ENCODE peak calls at places on chromosome 21, in eight cellular contexts. One of them, this sample, is unnamed.
A peak's percentile ranks its signal among the peaks of the same experiment; 100 is the strongest.

GRCh38 chr21:40255665-40256064 is 388.4 kb downstream of the PCP4 start:
- DNase-seq in A549: no peak
- DNase-seq in SJSA1: no peak
- DNase-seq in stomach: no peak
- DNase-seq in Panc1: no peak
- DNase-seq in body of pancreas: no peak
- DNase-seq in PC-3: no peak
- DNase-seq in heart left ventricle: no peak
- DNase-seq in this sample: no peak

GRCh38 chr21:25636727-25637126 is 2.3 kb upstream of the JAM2 start:
- DNase-seq in A549: no peak
- DNase-seq in SJSA1: no peak
- DNase-seq in stomach: no peak
- DNase-seq in Panc1: no peak
- DNase-seq in body of pancreas: no peak
- DNase-seq in PC-3: no peak
- DNase-seq in heart left ventricle: no peak
- DNase-seq in this sample: no peak

GRCh38 chr21:32516729-32517649 is 68.3 kb downstream of the TCP10L start:
- DNase-seq in A549: peak; percentile 25
- DNase-seq in SJSA1: peak; percentile 55
- DNase-seq in stomach: no peak
- DNase-seq in Panc1: no peak
- DNase-seq in body of pancreas: no peak
- DNase-seq in PC-3: peak; percentile 82
- DNase-seq in heart left ventricle: no peak
- DNase-seq in this sample: no peak

GRCh38 chr21:21158376-21158918 is 160.2 kb downstream of the NCAM2 start:
- DNase-seq in A549: no peak
- DNase-seq in SJSA1: no peak
- DNase-seq in stomach: no peak
- DNase-seq in Panc1: no peak
- DNase-seq in body of pancreas: no peak
- DNase-seq in PC-3: no peak
- DNase-seq in heart left ventricle: no peak
- DNase-seq in this sample: no peak

GRCh38 chr21:28018741-28019669 is 973.7 kb downstream of the LTN1 start:
- DNase-seq in A549: no peak
- DNase-seq in SJSA1: peak; percentile 6
- DNase-seq in stomach: no peak
- DNase-seq in Panc1: no peak
- DNase-seq in body of pancreas: peak; percentile 62
- DNase-seq in PC-3: peak; percentile 55
- DNase-seq in heart left ventricle: no peak
- DNase-seq in this sample: peak; percentile 58

GRCh38 chr21:46216132-46216747 is 12.3 kb downstream of the LSS start:
- DNase-seq in A549: no peak
- DNase-seq in SJSA1: no peak
- DNase-seq in stomach: no peak
- DNase-seq in Panc1: no peak
- DNase-seq in body of pancreas: no peak
- DNase-seq in PC-3: no peak
- DNase-seq in heart left ventricle: no peak
- DNase-seq in this sample: no peak

GRCh38 chr21:21458124-21458631 is 460.0 kb downstream of the NCAM2 start:
- DNase-seq in A549: no peak
- DNase-seq in SJSA1: no peak
- DNase-seq in stomach: no peak
- DNase-seq in Panc1: no peak
- DNase-seq in body of pancreas: no peak
- DNase-seq in PC-3: no peak
- DNase-seq in heart left ventricle: no peak
- DNase-seq in this sample: no peak

GRCh38 chr21:30337644-30338170 is at the start of gene KRTAP27-1:
- DNase-seq in A549: no peak
- DNase-seq in SJSA1: no peak
- DNase-seq in stomach: no peak
- DNase-seq in Panc1: no peak
- DNase-seq in body of pancreas: no peak
- DNase-seq in PC-3: peak; percentile 58
- DNase-seq in heart left ventricle: no peak
- DNase-seq in this sample: no peak

GRCh38 chr21:46096997-46097825 is 701 bp upstream of the COL6A2 start:
- DNase-seq in A549: no peak
- DNase-seq in SJSA1: no peak
- DNase-seq in stomach: peak; percentile 24
- DNase-seq in Panc1: no peak
- DNase-seq in body of pancreas: peak; percentile 3
- DNase-seq in PC-3: no peak
- DNase-seq in heart left ventricle: peak; percentile 10
- DNase-seq in this sample: peak; percentile 11

GRCh38 chr21:31180256-31181088 is 142.2 kb upstream of the KRTAP19-8 start:
- DNase-seq in A549: peak; percentile 23
- DNase-seq in SJSA1: peak; percentile 69
- DNase-seq in stomach: no peak
- DNase-seq in Panc1: no peak
- DNase-seq in body of pancreas: no peak
- DNase-seq in PC-3: peak; percentile 71
- DNase-seq in heart left ventricle: no peak
- DNase-seq in this sample: peak; percentile 45

GRCh38 chr21:16377120-16377658 is 647.4 kb downstream of the USP25 start:
- DNase-seq in A549: no peak
- DNase-seq in SJSA1: no peak
- DNase-seq in stomach: no peak
- DNase-seq in Panc1: no peak
- DNase-seq in body of pancreas: no peak
- DNase-seq in PC-3: no peak
- DNase-seq in heart left ventricle: no peak
- DNase-seq in this sample: no peak

GRCh38 chr21:25307489-25307888 is 299.8 kb downstream of the MRPL39 start:
- DNase-seq in A549: no peak
- DNase-seq in SJSA1: peak; percentile 10
- DNase-seq in stomach: no peak
- DNase-seq in Panc1: no peak
- DNase-seq in body of pancreas: no peak
- DNase-seq in PC-3: peak; percentile 73
- DNase-seq in heart left ventricle: no peak
- DNase-seq in this sample: peak; percentile 16

GRCh38 chr21:32886339-32886738 is 114.8 kb upstream of the PAXBP1 start:
- DNase-seq in A549: peak; percentile 1
- DNase-seq in SJSA1: no peak
- DNase-seq in stomach: no peak
- DNase-seq in Panc1: no peak
- DNase-seq in body of pancreas: no peak
- DNase-seq in PC-3: peak; percentile 9
- DNase-seq in heart left ventricle: no peak
- DNase-seq in this sample: no peak

GRCh38 chr21:46181953-46182547 is 2.2 kb downstream of the SPATC1L start:
- DNase-seq in A549: no peak
- DNase-seq in SJSA1: no peak
- DNase-seq in stomach: no peak
- DNase-seq in Panc1: no peak
- DNase-seq in body of pancreas: no peak
- DNase-seq in PC-3: no peak
- DNase-seq in heart left ventricle: no peak
- DNase-seq in this sample: no peak

GRCh38 chr21:16113052-16113715 is 383.4 kb downstream of the USP25 start:
- DNase-seq in A549: no peak
- DNase-seq in SJSA1: no peak
- DNase-seq in stomach: no peak
- DNase-seq in Panc1: no peak
- DNase-seq in body of pancreas: no peak
- DNase-seq in PC-3: no peak
- DNase-seq in heart left ventricle: no peak
- DNase-seq in this sample: no peak

GRCh38 chr21:46366966-46367365 is 43.0 kb downstream of the PCNT start:
- DNase-seq in A549: no peak
- DNase-seq in SJSA1: no peak
- DNase-seq in stomach: no peak
- DNase-seq in Panc1: no peak
- DNase-seq in body of pancreas: no peak
- DNase-seq in PC-3: no peak
- DNase-seq in heart left ventricle: no peak
- DNase-seq in this sample: no peak

GRCh38 chr21:22019766-22020165 is 1021.6 kb downstream of the NCAM2 start:
- DNase-seq in A549: no peak
- DNase-seq in SJSA1: no peak
- DNase-seq in stomach: no peak
- DNase-seq in Panc1: no peak
- DNase-seq in body of pancreas: no peak
- DNase-seq in PC-3: peak; percentile 18
- DNase-seq in heart left ventricle: no peak
- DNase-seq in this sample: no peak

DNA sequence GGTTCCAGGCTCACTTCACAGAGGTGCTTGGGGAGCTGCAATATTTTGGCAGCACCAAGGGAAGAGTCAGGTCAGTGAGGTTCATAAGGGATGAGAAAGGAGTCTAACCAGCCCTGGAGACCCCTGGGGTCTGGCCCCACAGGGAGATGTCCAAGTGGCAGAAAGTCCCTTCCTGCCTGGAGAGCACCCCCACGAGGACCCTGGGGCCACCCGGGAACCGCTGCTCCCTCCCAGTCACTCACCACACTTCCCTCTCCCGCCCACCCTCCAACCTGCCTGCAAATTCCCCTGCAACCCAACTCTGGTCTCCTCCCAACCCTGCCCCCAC is 6.5 kb upstream of the ITGB2 start:
- DNase-seq in A549: no peak
- DNase-seq in SJSA1: no peak
- DNase-seq in stomach: no peak
- DNase-seq in Panc1: no peak
- DNase-seq in body of pancreas: no peak
- DNase-seq in PC-3: no peak
- DNase-seq in heart left ventricle: no peak
- DNase-seq in this sample: no peak
- H3K4me3 ChIP-seq in A549: no peak overlapping the region
- H3K4me3 ChIP-seq in SJSA1: peak overlapping the region; percentile 41
- H3K4me3 ChIP-seq in stomach: no peak overlapping the region
- H3K4me3 ChIP-seq in Panc1: no peak overlapping the region
- H3K4me3 ChIP-seq in body of pancreas: no peak overlapping the region
- H3K4me3 ChIP-seq in PC-3: peak overlapping the region; percentile 63
- H3K4me3 ChIP-seq in heart left ventricle: no peak overlapping the region
- H3K4me3 ChIP-seq in this sample: no peak overlapping the region

GRCh38 chr21:42228709-42229220 is 9.8 kb downstream of the ABCG1 start:
- DNase-seq in A549: no peak
- DNase-seq in SJSA1: no peak
- DNase-seq in stomach: no peak
- DNase-seq in Panc1: no peak
- DNase-seq in body of pancreas: no peak
- DNase-seq in PC-3: no peak
- DNase-seq in heart left ventricle: no peak
- DNase-seq in this sample: no peak
- H3K4me3 ChIP-seq in A549: no peak overlapping the region
- H3K4me3 ChIP-seq in SJSA1: no peak overlapping the region
- H3K4me3 ChIP-seq in stomach: no peak overlapping the region
- H3K4me3 ChIP-seq in Panc1: no peak overlapping the region
- H3K4me3 ChIP-seq in body of pancreas: no peak overlapping the region
- H3K4me3 ChIP-seq in PC-3: no peak overlapping the region
- H3K4me3 ChIP-seq in heart left ventricle: no peak overlapping the region
- H3K4me3 ChIP-seq in this sample: no peak overlapping the region

GRCh38 chr21:43598416-43599120 is 60.7 kb downstream of the HSF2BP start:
- DNase-seq in A549: no peak
- DNase-seq in SJSA1: peak; percentile 61
- DNase-seq in stomach: no peak
- DNase-seq in Panc1: no peak
- DNase-seq in body of pancreas: no peak
- DNase-seq in PC-3: peak; percentile 42
- DNase-seq in heart left ventricle: no peak
- DNase-seq in this sample: no peak

GRCh38 chr21:43603230-43603626 is 56.1 kb downstream of the HSF2BP start:
- DNase-seq in A549: no peak
- DNase-seq in SJSA1: no peak
- DNase-seq in stomach: no peak
- DNase-seq in Panc1: no peak
- DNase-seq in body of pancreas: no peak
- DNase-seq in PC-3: no peak
- DNase-seq in heart left ventricle: no peak
- DNase-seq in this sample: no peak

GRCh38 chr21:43602277-43603229 is 56.7 kb downstream of the HSF2BP start:
- DNase-seq in A549: no peak
- DNase-seq in SJSA1: no peak
- DNase-seq in stomach: no peak
- DNase-seq in Panc1: no peak
- DNase-seq in body of pancreas: no peak
- DNase-seq in PC-3: no peak
- DNase-seq in heart left ventricle: no peak
- DNase-seq in this sample: no peak

GRCh38 chr21:43599728-43600127 is 59.6 kb downstream of the HSF2BP start:
- DNase-seq in A549: no peak
- DNase-seq in SJSA1: no peak
- DNase-seq in stomach: no peak
- DNase-seq in Panc1: no peak
- DNase-seq in body of pancreas: no peak
- DNase-seq in PC-3: no peak
- DNase-seq in heart left ventricle: no peak
- DNase-seq in this sample: no peak

GRCh38 chr21:43600642-43601397 is 58.5 kb downstream of the HSF2BP start:
- DNase-seq in A549: peak; percentile 72
- DNase-seq in SJSA1: peak; percentile 92
- DNase-seq in stomach: no peak
- DNase-seq in Panc1: no peak
- DNase-seq in body of pancreas: no peak
- DNase-seq in PC-3: peak; percentile 92
- DNase-seq in heart left ventricle: no peak
- DNase-seq in this sample: peak; percentile 27
- H3K4me3 ChIP-seq in A549: no peak overlapping the region
- H3K4me3 ChIP-seq in SJSA1: no peak overlapping the region
- H3K4me3 ChIP-seq in stomach: no peak overlapping the region
- H3K4me3 ChIP-seq in Panc1: no peak overlapping the region
- H3K4me3 ChIP-seq in body of pancreas: no peak overlapping the region
- H3K4me3 ChIP-seq in PC-3: no peak overlapping the region
- H3K4me3 ChIP-seq in heart left ventricle: no peak overlapping the region
- H3K4me3 ChIP-seq in this sample: no peak overlapping the region

GRCh38 chr21:34748862-34749261 is 80.1 kb downstream of the CLIC6 start:
- DNase-seq in A549: no peak
- DNase-seq in SJSA1: no peak
- DNase-seq in stomach: no peak
- DNase-seq in Panc1: no peak
- DNase-seq in body of pancreas: no peak
- DNase-seq in PC-3: no peak
- DNase-seq in heart left ventricle: no peak
- DNase-seq in this sample: no peak

GRCh38 chr21:34744801-34745200 is 76.0 kb downstream of the CLIC6 start:
- DNase-seq in A549: no peak
- DNase-seq in SJSA1: no peak
- DNase-seq in stomach: no peak
- DNase-seq in Panc1: no peak
- DNase-seq in body of pancreas: peak; percentile 37
- DNase-seq in PC-3: no peak
- DNase-seq in heart left ventricle: no peak
- DNase-seq in this sample: no peak

GRCh38 chr21:34743831-34744230 is 75.0 kb downstream of the CLIC6 start:
- DNase-seq in A549: no peak
- DNase-seq in SJSA1: no peak
- DNase-seq in stomach: peak; percentile 63
- DNase-seq in Panc1: no peak
- DNase-seq in body of pancreas: peak; percentile 24
- DNase-seq in PC-3: peak; percentile 98
- DNase-seq in heart left ventricle: peak; percentile 16
- DNase-seq in this sample: no peak

GRCh38 chr21:34743285-34743684 is 74.5 kb downstream of the CLIC6 start:
- DNase-seq in A549: no peak
- DNase-seq in SJSA1: no peak
- DNase-seq in stomach: no peak
- DNase-seq in Panc1: no peak
- DNase-seq in body of pancreas: no peak
- DNase-seq in PC-3: peak; percentile 16
- DNase-seq in heart left ventricle: no peak
- DNase-seq in this sample: no peak

GRCh38 chr21:34745557-34746255 is 76.9 kb downstream of the CLIC6 start:
- DNase-seq in A549: peak; percentile 76
- DNase-seq in SJSA1: peak; percentile 80
- DNase-seq in stomach: peak; percentile 73
- DNase-seq in Panc1: peak; percentile 47
- DNase-seq in body of pancreas: peak; percentile 70
- DNase-seq in PC-3: peak; percentile 93
- DNase-seq in heart left ventricle: peak; percentile 66
- DNase-seq in this sample: peak; percentile 45
- H3K4me3 ChIP-seq in A549: no peak overlapping the region
- H3K4me3 ChIP-seq in SJSA1: no peak overlapping the region
- H3K4me3 ChIP-seq in stomach: no peak overlapping the region
- H3K4me3 ChIP-seq in Panc1: peak overlapping the region; percentile 5
- H3K4me3 ChIP-seq in body of pancreas: no peak overlapping the region
- H3K4me3 ChIP-seq in PC-3: no peak overlapping the region
- H3K4me3 ChIP-seq in heart left ventricle: peak overlapping the region; percentile 43
- H3K4me3 ChIP-seq in this sample: no peak overlapping the region